ENCODE peak calls at places on chromosome 1, in five cellular contexts. K is hepatocyte, J is GM23248, Z is spleen, B is H9. H is an unnamed sample.

GRCh38 chr1:152189657-152190442 is 30.8 kb upstream of the RPTN start:
- DNase-seq in J (peak), Z (peak), B (peak), K (peak), H (peak)

GRCh38 chr1:110159160-110159559 is 8.9 kb downstream of the SLC6A17 start:
- DNase-seq in B (no peak), Z (no peak), K (no peak), J (no peak), H (no peak)

GRCh38 chr1:160669802-160670201 is 23.0 kb upstream of the SLAMF1 start:
- DNase-seq in Z (no peak), K (no peak), J (no peak), B (no peak), H (no peak)

GRCh38 chr1:223258751-223259177 is 105.2 kb downstream of the SUSD4 start:
- DNase-seq in J (peak), K (peak), B (no peak), Z (no peak), H (no peak)

GRCh38 chr1:46303038-46303871 is at the start of the genes LRRC41 and UQCRH:
- DNase-seq in B (peak), Z (peak), J (peak), K (peak), H (peak)

GRCh38 chr1:94130851-94131595 is 10.1 kb upstream of the ABCA4 start:
- DNase-seq in K (no peak), B (no peak), J (peak), Z (no peak), H (no peak)

GRCh38 chr1:105100102-105100501 is 1350.4 kb downstream of the AMY1C start:
- DNase-seq in J (no peak), K (no peak), B (no peak), Z (no peak), H (no peak)

GRCh38 chr1:1958071-1958541 is 39.0 kb upstream of the TMEM52 start:
- DNase-seq in Z (peak), J (no peak), K (no peak), B (no peak), H (no peak)

GRCh38 chr1:22916469-22916817 is 56.2 kb downstream of the LACTBL1 start:
- DNase-seq in B (no peak), J (no peak), Z (no peak), K (no peak), H (peak)

GRCh38 chr1:23325393-23325792 is 18.7 kb downstream of the HNRNPR start:
- DNase-seq in K (no peak), J (no peak), B (no peak), Z (no peak), H (no peak)

GRCh38 chr1:2594641-2595131 is 8.1 kb downstream of the PRXL2B start:
- DNase-seq in B (peak), J (no peak), Z (peak), K (no peak), H (no peak)

GRCh38 chr1:41713557-41714327 is 205.0 kb downstream of the HIVEP3 start:
- DNase-seq in B (no peak), K (peak), Z (no peak), J (peak), H (no peak)

GRCh38 chr1:154097873-154098272 is 57.0 kb downstream of the NUP210L start:
- DNase-seq in K (no peak), B (no peak), Z (no peak), J (no peak), H (no peak)

GRCh38 chr1:5664081-5664480 is 328.1 kb downstream of the NPHP4 start:
- DNase-seq in B (no peak), K (no peak), J (no peak), Z (no peak), H (no peak)

GRCh38 chr1:200351826-200352549 is 57.8 kb downstream of the ZNF281 start:
- DNase-seq in B (no peak), J (peak), K (peak), Z (no peak), H (no peak)

GRCh38 chr1:244730934-244731434 is 78.1 kb downstream of the DESI2 start:
- DNase-seq in K (no peak), Z (no peak), J (no peak), B (peak), H (no peak)

GRCh38 chr1:53592521-53592982 is 133.4 kb downstream of the DMRTB1 start:
- DNase-seq in J (no peak), B (peak), K (peak), Z (no peak), H (no peak)

GRCh38 chr1:200296091-200296661 is 113.7 kb downstream of the ZNF281 start:
- DNase-seq in K (peak), Z (no peak), B (no peak), J (no peak), H (no peak)

GRCh38 chr1:91792393-91793032 is 93.4 kb downstream of the TGFBR3 start:
- DNase-seq in K (no peak), B (no peak), J (no peak), Z (no peak), H (no peak)

GRCh38 chr1:119731060-119731459 is 19.3 kb downstream of the PHGDH start:
- DNase-seq in K (no peak), J (no peak), B (no peak), Z (no peak), H (no peak)

GRCh38 chr1:56508523-56508983 is 70.8 kb downstream of the PLPP3 start:
- DNase-seq in Z (no peak), J (peak), K (peak), B (no peak), H (no peak)

GRCh38 chr1:40042337-40042736 is 1.8 kb downstream of the CAP1 start:
- DNase-seq in J (peak), B (no peak), Z (no peak), K (no peak), H (no peak)

GRCh38 chr1:67889940-67890567 is 56.8 kb upstream of the GNG12 start:
- DNase-seq in K (peak), B (no peak), Z (no peak), J (peak), H (no peak)

GRCh38 chr1:212791261-212791675 is 309 bp downstream of the NSL1 start:
- DNase-seq in B (no peak), K (no peak), J (peak), Z (no peak), H (no peak)

GRCh38 chr1:232250838-232251237 is 379.1 kb downstream of the SIPA1L2 start:
- DNase-seq in K (no peak), B (no peak), J (no peak), Z (no peak), H (no peak)

GRCh38 chr1:168623003-168623828 is 46.8 kb downstream of the XCL1 start:
- DNase-seq in J (peak), K (peak), B (no peak), Z (no peak), H (no peak)

GRCh38 chr1:22177354-22178003 is 34.6 kb upstream of the WNT4 start:
- DNase-seq in Z (no peak), K (no peak), J (no peak), B (no peak), H (no peak)

GRCh38 chr1:186605762-186606350 is 74.4 kb downstream of the PTGS2 start:
- DNase-seq in K (peak), J (peak), B (peak), Z (no peak), H (no peak)

GRCh38 chr1:30035522-30036228 is 687.7 kb downstream of the MATN1 start:
- DNase-seq in J (no peak), Z (no peak), B (no peak), K (no peak), H (no peak)

GRCh38 chr1:19463204-19463803 is 22.0 kb downstream of the CAPZB start:
- DNase-seq in K (no peak), J (no peak), B (no peak), Z (peak), H (no peak)

GRCh38 chr1:97654866-97655265 is 266.0 kb downstream of the DPYD start:
- DNase-seq in Z (no peak), K (no peak), B (no peak), J (no peak), H (no peak)

GRCh38 chr1:99503276-99503747 is 142.6 kb upstream of the PALMD start:
- DNase-seq in Z (no peak), K (peak), J (peak), B (no peak), H (no peak)

GRCh38 chr1:234631721-234632125 is 21.7 kb upstream of the IRF2BP2 start:
- DNase-seq in Z (no peak), J (peak), B (no peak), K (no peak), H (no peak)

GRCh38 chr1:167922023-167922422 is 8.1 kb upstream of the ADCY10 start:
- DNase-seq in Z (no peak), J (peak), K (no peak), B (no peak), H (no peak)

GRCh38 chr1:219220945-219221344 is 47.3 kb downstream of the LYPLAL1 start:
- DNase-seq in Z (no peak), J (peak), B (no peak), K (no peak), H (no peak)

GRCh38 chr1:77282866-77283539 is 1.2 kb downstream of the AK5 start:
- DNase-seq in Z (peak), J (peak), K (peak), B (peak), H (peak)

DNA sequence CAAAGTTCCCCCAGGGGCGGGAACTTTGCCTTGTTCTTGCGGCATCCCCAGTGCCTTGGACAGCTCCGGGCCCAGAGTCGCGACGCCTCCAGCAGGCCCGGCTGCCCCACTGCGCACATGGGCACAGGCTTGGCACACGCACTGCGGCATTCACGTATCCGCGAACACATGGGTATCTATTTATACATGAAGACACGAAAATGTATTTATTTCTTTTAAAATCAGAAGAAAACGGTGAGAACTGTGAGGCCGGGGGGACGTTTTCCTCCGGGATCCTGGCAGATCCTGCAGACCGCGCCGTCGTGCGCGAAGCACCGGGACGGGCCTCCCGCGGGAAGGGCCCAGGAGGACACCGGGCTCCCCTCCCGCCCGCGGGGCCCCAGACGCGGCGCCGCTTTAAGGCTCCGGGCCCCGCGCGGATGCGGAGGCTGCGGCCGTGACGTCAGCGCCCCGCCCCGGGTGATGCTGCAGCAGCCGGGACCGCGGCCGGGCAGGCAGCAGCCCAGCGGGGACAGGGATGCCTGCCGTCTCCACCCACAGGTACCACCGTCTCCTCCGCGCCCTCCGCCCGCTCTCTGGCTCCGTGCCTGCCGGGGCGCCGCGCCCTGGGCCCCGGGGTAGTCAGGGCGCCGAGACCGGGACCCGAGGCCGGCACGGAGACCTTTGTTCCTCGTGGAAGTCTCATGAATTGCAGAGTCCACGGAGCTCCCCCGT is at the start of gene SLC45A1:
- DNase-seq in K (peak), Z (peak), B (peak), J (peak), H (peak)
- H3K27ac ChIP-seq in K (no peak), Z (peak), B (no peak), J (no peak), H (peak)

DNA sequence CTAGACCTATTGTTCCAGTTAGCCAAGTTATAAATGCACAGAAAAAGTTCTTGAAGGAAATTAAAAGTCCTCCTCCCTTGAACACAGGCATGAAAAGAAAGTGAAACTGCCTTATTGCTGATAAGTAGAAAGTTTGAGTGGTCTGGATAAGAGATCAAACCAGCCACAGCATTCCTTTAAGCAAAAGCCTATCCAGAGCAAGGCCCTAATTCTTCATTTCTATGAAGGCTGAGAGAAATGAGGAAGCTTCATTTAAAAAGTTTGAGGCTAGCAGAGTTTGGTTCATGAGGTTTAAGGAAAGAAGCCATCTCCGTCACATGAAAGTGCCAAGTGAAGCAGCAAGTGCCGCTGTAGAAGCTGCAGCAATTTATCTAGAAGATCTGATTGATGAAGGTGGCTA is 2.7 kb upstream of the SSX2IP start:
- DNase-seq in B (no peak), Z (no peak), J (no peak), K (no peak), H (no peak)
- H3K27ac ChIP-seq in B (no peak), Z (peak), J (no peak), K (peak), H (no peak)

GRCh38 chr1:246306415-246307037 is 200.6 kb downstream of the SMYD3 start:
- DNase-seq in J (peak), B (no peak), K (no peak), Z (no peak), H (no peak)
- H3K27ac ChIP-seq in J (no peak), B (no peak), K (no peak), Z (no peak), H (no peak)

GRCh38 chr1:47694011-47694890 is 256.4 kb downstream of the FOXD2 start:
- DNase-seq in Z (peak), B (peak), J (no peak), K (no peak), H (no peak)

GRCh38 chr1:47696404-47696910 is 258.6 kb downstream of the FOXD2 start:
- DNase-seq in K (no peak), B (no peak), Z (peak), J (no peak), H (no peak)

GRCh38 chr1:47699492-47700220 is 261.8 kb downstream of the FOXD2 start:
- DNase-seq in B (no peak), K (no peak), Z (peak), J (no peak), H (no peak)

GRCh38 chr1:47697616-47698335 is 259.9 kb downstream of the FOXD2 start:
- DNase-seq in Z (peak), B (no peak), K (peak), J (no peak), H (no peak)

GRCh38 chr1:47696911-47697441 is 259.1 kb downstream of the FOXD2 start:
- DNase-seq in B (peak), J (no peak), K (peak), Z (peak), H (peak)
- H3K27ac ChIP-seq in B (no peak), J (no peak), K (peak), Z (no peak), H (no peak)

GRCh38 chr1:183125279-183125999 is 60.6 kb upstream of the LAMC2 start:
- DNase-seq in K (no peak), Z (no peak), B (no peak), J (no peak), H (no peak)
- H3K27ac ChIP-seq in K (peak), Z (no peak), B (no peak), J (peak), H (no peak)